ENCODE peak calls at places on chromosomes 11 and 22, in four cellular contexts. O is cardiac muscle cell; E is posterior vena cava; F is activated CD8-positive, alpha-beta memory T cell treated with anti-CD3 and anti-CD28 coated beads for 1 hour. L is an unnamed sample.

GRCh38 chr11:112902411-112903011 is 58.7 kb upstream of the NCAM1 start:
- DNase-seq in O (no peak), E (no peak), F (no peak), L (no peak)

GRCh38 chr22:23272834-23273233 is 92.5 kb downstream of the BCR start:
- DNase-seq in O (no peak), E (no peak), F (no peak), L (no peak)

GRCh38 chr22:35275580-35275979 is 18.3 kb downstream of the HMGXB4 start:
- DNase-seq in O (no peak), E (no peak), F (no peak), L (no peak)

GRCh38 chr11:64007629-64008282 is 21.5 kb downstream of the OTUB1 start:
- DNase-seq in O (peak; percentile 63), E (peak; percentile 95), F (no peak), L (no peak)

GRCh38 chr11:32154275-32154674 is 63.4 kb downstream of the RCN1 start:
- DNase-seq in O (peak; percentile 64), E (no peak), F (no peak), L (no peak)

GRCh38 chr11:127037001-127037400 is 36.4 kb upstream of the KIRREL3 start:
- DNase-seq in O (no peak), E (no peak), F (no peak), L (no peak)

GRCh38 chr22:33779243-33779642 is 141.0 kb downstream of the LARGE1 start:
- DNase-seq in O (no peak), E (no peak), F (no peak), L (no peak)

GRCh38 chr11:81869337-81870065 is 864.2 kb downstream of the FAM181B start:
- DNase-seq in O (peak; percentile 33), E (no peak), F (peak; percentile 39), L (no peak)

GRCh38 chr22:27041745-27042144 is 384.4 kb downstream of the MIAT start:
- DNase-seq in O (peak; percentile 30), E (no peak), F (no peak), L (no peak)

GRCh38 chr11:123158609-123159008 is 36.4 kb downstream of the CLMP start:
- DNase-seq in O (no peak), E (no peak), F (no peak), L (no peak)

L was measured in cortex of kidney.